ENCODE peak calls at places on chromosome 18, in six cellular contexts. G, C, X, K, P and V are unnamed samples.

GRCh38 chr18:31197676-31198075 is 35.0 kb upstream of the DSC1 start:
- DNase-seq in G (no peak), C (peak; percentile 98), P (no peak), K (no peak), X (no peak), V (no peak)

GRCh38 chr18:37385846-37386435 is 179.7 kb downstream of the CELF4 start:
- DNase-seq in X (no peak), G (peak; percentile 52), K (peak; percentile 48), C (peak; percentile 33), P (peak; percentile 51), V (no peak)

GRCh38 chr18:69763002-69763401 is 184.7 kb downstream of the CD226 start:
- DNase-seq in G (no peak), C (no peak), P (no peak), K (no peak), X (no peak), V (no peak)

GRCh38 chr18:57188851-57189565 is 42.1 kb downstream of the BOD1L2 start:
- DNase-seq in P (no peak), X (no peak), G (no peak), C (no peak), K (no peak), V (no peak)

GRCh38 chr18:31791817-31792579 is 31.3 kb upstream of the SLC25A52 start:
- DNase-seq in K (no peak), C (no peak), P (no peak), G (no peak), X (no peak), V (no peak)

GRCh38 chr18:24208270-24209035 is 69.6 kb downstream of the CABYR start:
- DNase-seq in G (no peak), C (peak; percentile 35), X (no peak), P (peak; percentile 48), K (no peak), V (no peak)

GRCh38 chr18:78721986-78722385 is 257.6 kb upstream of the SALL3 start:
- DNase-seq in K (no peak), P (no peak), X (no peak), C (no peak), G (no peak), V (no peak)

GRCh38 chr18:59898609-59899297 is 1.0 kb upstream of the PMAIP1 start:
- DNase-seq in P (peak; percentile 38), C (peak; percentile 80), X (no peak), K (no peak), G (no peak), V (no peak)

GRCh38 chr18:69123421-69123820 is 277.3 kb upstream of the DOK6 start:
- DNase-seq in C (no peak), X (no peak), K (no peak), P (no peak), G (no peak), V (no peak)

GRCh38 chr18:75106746-75107145 is 102.2 kb downstream of the PTGR3 start:
- DNase-seq in P (no peak), C (no peak), G (no peak), X (no peak), K (no peak), V (no peak)

GRCh38 chr18:49591775-49592174 is 29.9 kb downstream of the LIPG start:
- DNase-seq in C (no peak), G (no peak), K (no peak), X (no peak), P (no peak), V (no peak)

GRCh38 chr18:42268186-42268725 is 313.2 kb downstream of the PIK3C3 start:
- DNase-seq in G (no peak), P (no peak), X (no peak), C (no peak), K (no peak), V (no peak)

GRCh38 chr18:5197032-5197434 is at the start of gene AKAIN1:
- DNase-seq in G (peak; percentile 60), C (peak; percentile 40), K (peak; percentile 16), X (peak; percentile 45), P (peak; percentile 41), V (peak; percentile 3)

GRCh38 chr18:36186461-36187137 is 698 bp upstream of the MOCOS start:
- DNase-seq in C (peak; percentile 24), X (peak; percentile 76), G (peak; percentile 62), K (peak; percentile 19), P (no peak), V (no peak)

GRCh38 chr18:72869786-72870185 is 2.0 kb upstream of the NETO1 start:
- DNase-seq in P (no peak), X (no peak), K (no peak), C (no peak), G (no peak), V (no peak)

GRCh38 chr18:72866901-72867701 is 686 bp downstream of the NETO1 start:
- DNase-seq in X (no peak), C (peak; percentile 21), G (peak; percentile 27), P (peak; percentile 9), K (no peak), V (no peak)

GRCh38 chr18:72866572-72866900 is 1.3 kb downstream of the NETO1 start:
- DNase-seq in G (no peak), C (no peak), P (no peak), X (no peak), K (no peak), V (no peak)

GRCh38 chr18:72868666-72869661 is 1.2 kb upstream of the NETO1 start:
- DNase-seq in X (no peak), G (peak; percentile 24), K (no peak), P (no peak), C (no peak), V (no peak)

GRCh38 chr18:72867721-72868665 is at the start of gene NETO1:
- DNase-seq in X (no peak), C (peak; percentile 17), K (no peak), G (peak; percentile 35), P (peak; percentile 7), V (no peak)
- H3K4me3 ChIP-seq in X (no peak within 1 kb of the TSS), C (peak within 1 kb of the TSS; percentile 35), K (peak within 1 kb of the TSS; percentile 13), G (no peak within 1 kb of the TSS), P (peak within 1 kb of the TSS; percentile 44), V (peak within 1 kb of the TSS; percentile 51)

GRCh38 chr18:26546170-26546874 is 2.0 kb downstream of the KCTD1 start:
- DNase-seq in C (peak; percentile 60), X (no peak), K (no peak), P (no peak), G (no peak), V (no peak)

GRCh38 chr18:26544459-26544858 is 3.9 kb downstream of the KCTD1 start:
- DNase-seq in X (no peak), G (no peak), K (no peak), C (no peak), P (no peak), V (no peak)

GRCh38 chr18:26545737-26546136 is 2.6 kb downstream of the KCTD1 start:
- DNase-seq in C (peak; percentile 29), P (no peak), K (no peak), G (no peak), X (no peak), V (no peak)

GRCh38 chr18:26545335-26545734 is 3.0 kb downstream of the KCTD1 start:
- DNase-seq in P (no peak), G (no peak), K (no peak), C (no peak), X (no peak), V (no peak)

DNA sequence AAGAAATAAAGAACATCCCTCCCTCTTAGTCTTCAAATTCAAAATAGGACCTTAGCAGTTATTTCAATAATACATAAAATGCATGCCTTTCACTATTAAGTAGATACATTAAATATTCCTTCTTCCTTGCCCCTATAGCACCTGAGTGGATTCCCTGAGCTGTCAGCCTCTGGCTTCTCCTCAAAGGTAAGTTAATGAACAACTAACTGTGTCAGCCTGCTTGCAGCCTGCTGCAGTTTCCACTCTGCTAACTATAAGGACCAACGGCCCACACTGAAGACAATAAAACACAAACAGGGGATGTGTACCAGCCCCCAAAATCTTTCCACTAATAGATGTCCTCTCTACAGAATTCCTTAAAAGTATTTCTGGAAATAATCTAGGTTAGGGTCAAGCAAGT is 5.0 kb downstream of the KCTD1 start:
- DNase-seq in K (no peak), C (no peak), P (no peak), G (no peak), X (no peak), V (no peak)
- H3K4me3 ChIP-seq in K (no peak overlapping the region), C (no peak overlapping the region), P (no peak overlapping the region), G (no peak overlapping the region), X (no peak overlapping the region), V (no peak overlapping the region)

GRCh38 chr18:55401638-55402191 is 186.3 kb downstream of the TCF4 start:
- DNase-seq in P (peak; percentile 86), X (peak; percentile 44), K (peak; percentile 83), G (no peak), C (no peak), V (peak; percentile 73)

GRCh38 chr18:55398858-55399257 is 189.1 kb downstream of the TCF4 start:
- DNase-seq in X (no peak), C (no peak), K (no peak), G (no peak), P (no peak), V (no peak)

GRCh38 chr18:55401275-55401620 is 186.7 kb downstream of the TCF4 start:
- DNase-seq in P (peak; percentile 45), K (no peak), C (no peak), G (no peak), X (no peak), V (no peak)

GRCh38 chr18:55402731-55403405 is 185.1 kb downstream of the TCF4 start:
- DNase-seq in G (no peak), X (no peak), P (peak; percentile 65), K (no peak), C (no peak), V (peak; percentile 42)

DNA sequence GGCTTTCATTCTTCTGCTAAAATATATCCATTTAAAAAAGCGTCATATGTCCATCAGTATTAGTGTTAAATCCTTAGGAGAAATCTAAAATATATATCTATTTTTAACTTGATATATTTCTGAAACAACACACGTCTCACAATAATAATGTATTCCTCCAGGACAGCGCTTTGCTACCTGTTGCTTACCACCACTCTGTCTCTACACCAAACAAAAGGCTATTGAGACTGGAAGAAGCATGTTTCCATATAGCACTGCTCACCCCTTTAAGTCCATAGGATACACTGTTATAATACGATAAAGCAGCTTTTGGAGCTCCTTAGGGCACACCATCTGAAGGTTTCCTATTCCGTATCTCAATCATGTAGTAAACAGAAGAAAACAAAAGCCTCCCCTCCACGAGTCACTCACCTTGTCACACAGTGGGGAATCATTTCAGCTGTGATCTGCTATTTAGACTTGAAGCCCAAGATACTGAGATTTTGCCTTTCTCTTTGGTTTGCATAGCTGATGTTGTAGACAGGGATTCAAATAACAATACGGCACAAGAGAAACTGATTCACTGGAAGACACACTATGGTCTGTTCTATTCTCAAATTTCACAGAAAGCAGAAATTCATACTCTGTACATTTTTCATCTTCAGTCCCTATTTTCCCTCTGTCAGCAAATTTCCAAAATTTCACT is 187.3 kb downstream of the TCF4 start:
- DNase-seq in K (no peak), X (no peak), C (no peak), G (no peak), P (peak; percentile 55), V (no peak)
- H3K4me3 ChIP-seq in K (peak overlapping the region; percentile 31), X (peak overlapping the region; percentile 14), C (no peak overlapping the region), G (peak overlapping the region; percentile 61), P (peak overlapping the region; percentile 32), V (no peak overlapping the region)

GRCh38 chr18:76621782-76622495 is 126.9 kb upstream of the ZNF516 start:
- DNase-seq in G (no peak), X (no peak), C (peak; percentile 61), K (peak; percentile 76), P (peak; percentile 79), V (peak; percentile 32)

GRCh38 chr18:76618721-76619120 is 123.7 kb upstream of the ZNF516 start:
- DNase-seq in X (no peak), C (no peak), P (no peak), G (no peak), K (no peak), V (no peak)

GRCh38 chr18:76620326-76620813 is 125.3 kb upstream of the ZNF516 start:
- DNase-seq in K (peak; percentile 82), G (no peak), X (peak; percentile 86), P (peak; percentile 86), C (peak; percentile 75), V (peak; percentile 64)

GRCh38 chr18:76621184-76621583 is 126.1 kb upstream of the ZNF516 start:
- DNase-seq in C (peak; percentile 53), X (no peak), K (peak; percentile 68), P (peak; percentile 43), G (no peak), V (no peak)

GRCh38 chr18:76619342-76620315 is 124.6 kb upstream of the ZNF516 start:
- DNase-seq in G (no peak), C (peak; percentile 95), K (peak; percentile 91), P (peak; percentile 82), X (peak; percentile 86), V (peak; percentile 15)
- H3K4me3 ChIP-seq in G (no peak overlapping the region), C (peak overlapping the region; percentile 8), K (peak overlapping the region; percentile 23), P (peak overlapping the region; percentile 50), X (peak overlapping the region; percentile 24), V (peak overlapping the region; percentile 48)